ENCODE peak calls at places on chromosomes 4 and X, in eight cellular contexts. D is epithelial cell of esophagus, U is heart right ventricle, R is ascending aorta, J is heart left ventricle, E is neural progenitor cell, Q is tibial nerve, I is cardiac muscle cell. V is an unnamed sample.

GRCh38 chr4:122577808-122578781 is 42.8 kb downstream of the IL21 start:
- DNase-seq in U (no peak), R (no peak), D (peak; percentile 57), Q (no peak), J (no peak), E (peak; percentile 57), I (peak; percentile 56), V (no peak)

GRCh38 chr4:161577604-161578301 is 586.0 kb downstream of the FSTL5 start:
- DNase-seq in J (no peak), U (no peak), R (no peak), D (peak; percentile 35), Q (no peak), I (peak; percentile 72), E (no peak), V (no peak)

GRCh38 chr4:75321484-75321883 is 192.7 kb downstream of the RCHY1 start:
- DNase-seq in J (no peak), U (no peak), R (no peak), E (no peak), Q (no peak), I (no peak), D (no peak), V (no peak)

GRCh38 chrX:101619336-101619735 is 1.5 kb upstream of the ARMCX6 start:
- DNase-seq in D (no peak), Q (no peak), J (peak; percentile 35), E (peak; percentile 56), I (no peak), R (no peak), U (no peak), V (no peak)

GRCh38 chrX:45862801-45863200 is 662.1 kb upstream of the DIPK2B start:
- DNase-seq in I (no peak), U (no peak), Q (no peak), E (no peak), J (no peak), R (no peak), D (no peak), V (no peak)

GRCh38 chrX:53115550-53115874 is 21.6 kb downstream of the KANTR start:
- DNase-seq in J (no peak), R (no peak), D (no peak), I (no peak), Q (no peak), E (no peak), U (no peak), V (no peak)

GRCh38 chr4:15963001-15963451 is at the start of gene FGFBP2:
- DNase-seq in E (peak; percentile 67), D (peak; percentile 54), R (no peak), Q (peak; percentile 53), I (peak; percentile 66), J (peak; percentile 30), U (peak; percentile 56), V (no peak)

GRCh38 chr4:68361146-68361589 is 11.3 kb upstream of the YTHDC1 start:
- DNase-seq in J (no peak), D (peak; percentile 97), I (peak; percentile 47), Q (no peak), R (no peak), U (no peak), E (no peak), V (no peak)

GRCh38 chr4:42630908-42631307 is 26.0 kb downstream of the ATP8A1 start:
- DNase-seq in D (no peak), I (no peak), J (no peak), Q (no peak), E (no peak), R (no peak), U (no peak), V (no peak)

GRCh38 chr4:108272046-108272445 is 103.3 kb upstream of the LEF1 start:
- DNase-seq in E (no peak), J (no peak), U (no peak), R (no peak), D (peak; percentile 72), Q (no peak), I (no peak), V (no peak)

DNA sequence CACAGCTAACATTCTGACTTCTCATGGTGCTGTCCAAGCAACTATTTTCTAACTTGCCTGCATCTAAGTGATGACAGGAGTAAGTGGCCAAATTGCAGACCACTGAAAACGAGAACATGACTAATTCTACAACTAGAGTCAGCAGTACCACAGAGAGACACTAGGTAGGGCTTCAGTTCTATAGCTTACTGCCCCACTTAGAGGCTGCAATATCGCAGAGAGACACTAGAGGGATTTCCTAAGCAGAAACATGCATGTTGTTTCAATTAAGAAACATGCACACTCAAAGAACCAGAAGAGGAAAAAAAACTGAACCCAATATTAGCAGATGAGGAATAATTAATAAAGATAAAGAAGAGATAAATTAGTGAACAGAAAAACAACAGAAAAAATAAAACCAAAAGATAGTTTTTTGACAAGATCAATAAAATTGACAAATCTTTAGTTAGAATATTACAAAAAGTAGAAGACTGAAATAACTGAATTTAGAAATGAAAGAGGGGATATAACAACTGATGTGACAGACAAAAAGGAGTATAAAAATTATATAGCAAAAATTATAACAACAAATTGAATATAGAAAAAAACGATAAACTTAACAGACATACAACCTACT is 100.8 kb downstream of the SPIN4 start:
- DNase-seq in D (peak; percentile 82), U (no peak), J (peak; percentile 26), I (peak; percentile 84), E (peak; percentile 73), Q (no peak), R (no peak), V (peak; percentile 74)
- TF ChIP-seq CTCF in D (peak; percentile 91), U (peak; percentile 86), J (peak; percentile 88), I (peak; percentile 90), E (peak; percentile 78), Q (peak; percentile 80), R (peak; percentile 70), V (peak; percentile 68)

GRCh38 chrX:54640103-54640428 is 110.0 kb downstream of the GNL3L start:
- DNase-seq in J (no peak), R (no peak), E (no peak), Q (no peak), U (no peak), I (no peak), D (no peak), V (no peak)
- H3K4me3 ChIP-seq in J (peak overlapping the region; percentile 48), R (peak overlapping the region; percentile 54), E (peak overlapping the region; percentile 67), Q (peak overlapping the region; percentile 53), U (no peak overlapping the region), I (peak overlapping the region; percentile 13), D (peak overlapping the region; percentile 55), V (no peak overlapping the region)

GRCh38 chr4:24793219-24794005 is 2.0 kb upstream of the SOD3 start:
- DNase-seq in J (no peak), I (no peak), D (peak; percentile 68), R (no peak), U (no peak), Q (no peak), E (peak; percentile 10), V (no peak)
- TF ChIP-seq CTCF in J (no peak), I (peak; percentile 33), D (peak; percentile 66), R (peak; percentile 8), U (peak; percentile 39), Q (no peak), E (peak; percentile 47), V (no peak)

GRCh38 chr4:87053802-87054767 is 119.3 kb downstream of the AFF1 start:
- DNase-seq in Q (no peak), I (no peak), D (no peak), J (no peak), E (no peak), R (no peak), U (no peak), V (no peak)
- H3K4me3 ChIP-seq in Q (no peak overlapping the region), I (no peak overlapping the region), D (no peak overlapping the region), J (no peak overlapping the region), E (no peak overlapping the region), R (peak overlapping the region; percentile 43), U (no peak overlapping the region), V (no peak overlapping the region)